ENCODE peak calls at places on chromosomes 7 and 10, in seven cellular contexts. J is Panc1, Q is GM23338, W is sigmoid colon, U is K562, K is transverse colon, P is stomach. M is an unnamed sample.

GRCh38 chr7:150370612-150371071 is 2.0 kb downstream of the REPIN1 start:
- DNase-seq in J (no peak), Q (no peak), W (no peak), U (no peak), K (no peak), P (no peak), M (no peak)

GRCh38 chr7:102255501-102255900 is 31.2 kb upstream of the SH2B2 start:
- DNase-seq in J (no peak), Q (no peak), W (no peak), U (no peak), K (no peak), P (no peak), M (no peak)

GRCh38 chr10:63603709-63604445 is 82.7 kb downstream of the REEP3 start:
- DNase-seq in J (no peak), Q (no peak), W (no peak), U (no peak), K (no peak), P (no peak), M (no peak)

GRCh38 chr10:11197266-11197712 is 179.6 kb downstream of the CELF2 start:
- DNase-seq in J (no peak), Q (peak; percentile 71), W (no peak), U (peak; percentile 31), K (peak; percentile 53), P (no peak), M (peak; percentile 28)

GRCh38 chr7:5216931-5217330 is 26.9 kb downstream of the WIPI2 start:
- DNase-seq in J (no peak), Q (no peak), W (peak; percentile 18), U (no peak), K (no peak), P (no peak), M (no peak)

GRCh38 chr7:68306692-68307107 is 1291.6 kb upstream of the AUTS2 start:
- DNase-seq in J (no peak), Q (no peak), W (no peak), U (no peak), K (no peak), P (no peak), M (no peak)

GRCh38 chr7:84535584-84536255 is 341.1 kb upstream of the SEMA3A start:
- DNase-seq in J (no peak), Q (no peak), W (no peak), U (no peak), K (no peak), P (no peak), M (no peak)

GRCh38 chr7:12619461-12620069 is 49.0 kb downstream of the SCIN start:
- DNase-seq in J (no peak), Q (peak; percentile 60), W (no peak), U (no peak), K (no peak), P (no peak), M (no peak)

GRCh38 chr7:29988391-29989256 is 977 bp downstream of the SCRN1 start:
- DNase-seq in J (peak; percentile 76), Q (peak; percentile 69), W (peak; percentile 78), U (no peak), K (peak; percentile 46), P (peak; percentile 50), M (no peak)

GRCh38 chr7:158127241-158127640 is 460.4 kb downstream of the PTPRN2 start:
- DNase-seq in J (no peak), Q (no peak), W (peak; percentile 42), U (no peak), K (no peak), P (no peak), M (no peak)

GRCh38 chr7:44052771-44053365 is 8.4 kb downstream of the DBNL start:
- DNase-seq in J (no peak), Q (no peak), W (no peak), U (no peak), K (peak; percentile 3), P (peak; percentile 14), M (no peak)

GRCh38 chr10:79328737-79329504 is 18.3 kb upstream of the PPIF start:
- DNase-seq in J (no peak), Q (no peak), W (peak; percentile 61), U (no peak), K (peak; percentile 47), P (no peak), M (no peak)

GRCh38 chr10:13121500-13121854 is 21.5 kb downstream of the OPTN start:
- DNase-seq in J (no peak), Q (no peak), W (no peak), U (no peak), K (no peak), P (no peak), M (no peak)

GRCh38 chr10:673492-673891 is 16.0 kb downstream of the DIP2C start:
- DNase-seq in J (no peak), Q (no peak), W (no peak), U (no peak), K (peak; percentile 2), P (no peak), M (no peak)

GRCh38 chr7:110962374-110962773 is 128.6 kb upstream of the LRRN3 start:
- DNase-seq in J (no peak), Q (no peak), W (no peak), U (no peak), K (no peak), P (no peak), M (no peak)

GRCh38 chr10:107806006-107806405 is 641.5 kb upstream of the SORCS1 start:
- DNase-seq in J (no peak), Q (peak; percentile 5), W (no peak), U (no peak), K (no peak), P (no peak), M (no peak)

GRCh38 chr7:18960735-18961134 is 156.7 kb downstream of the TWIST1 start:
- DNase-seq in J (no peak), Q (no peak), W (no peak), U (no peak), K (no peak), P (no peak), M (no peak)

GRCh38 chr7:120939345-120939744 is 11.2 kb upstream of the ING3 start:
- DNase-seq in J (no peak), Q (no peak), W (no peak), U (no peak), K (no peak), P (no peak), M (no peak)

GRCh38 chr7:4861673-4862072 is at the start of gene PAPOLB:
- DNase-seq in J (no peak), Q (peak; percentile 64), W (no peak), U (no peak), K (no peak), P (no peak), M (no peak)

GRCh38 chr10:117409549-117410283 is 34.5 kb upstream of the PDZD8 start:
- DNase-seq in J (no peak), Q (no peak), W (no peak), U (no peak), K (no peak), P (no peak), M (no peak)

GRCh38 chr10:127886371-127887051 is 6.2 kb downstream of the CLRN3 start:
- DNase-seq in J (no peak), Q (no peak), W (no peak), U (no peak), K (peak; percentile 63), P (no peak), M (no peak)

GRCh38 chr10:133210398-133211140 is 19.4 kb upstream of the UTF1 start:
- DNase-seq in J (no peak), Q (no peak), W (no peak), U (no peak), K (no peak), P (no peak), M (no peak)

GRCh38 chr10:133211959-133212852 is 17.8 kb upstream of the UTF1 start:
- DNase-seq in J (no peak), Q (no peak), W (no peak), U (no peak), K (no peak), P (no peak), M (no peak)

GRCh38 chr10:133212853-133213494 is 17.0 kb upstream of the UTF1 start:
- DNase-seq in J (no peak), Q (no peak), W (no peak), U (no peak), K (no peak), P (no peak), M (no peak)

GRCh38 chr10:133209641-133210040 is 20.4 kb upstream of the UTF1 start:
- DNase-seq in J (no peak), Q (no peak), W (no peak), U (no peak), K (no peak), P (no peak), M (no peak)

GRCh38 chr10:133211141-133211830 is 18.7 kb upstream of the UTF1 start:
- DNase-seq in J (no peak), Q (no peak), W (no peak), U (no peak), K (no peak), P (no peak), M (no peak)
- H3K27ac ChIP-seq in J (no peak overlapping the region), Q (no peak overlapping the region), W (no peak overlapping the region), U (no peak overlapping the region), K (no peak overlapping the region), P (no peak overlapping the region), M (no peak overlapping the region)

GRCh38 chr10:34959786-34960185 is 130.4 kb downstream of the CUL2 start:
- DNase-seq in J (no peak), Q (no peak), W (no peak), U (no peak), K (no peak), P (no peak), M (no peak)
- TF ChIP-seq POLR2AphosphoS5 in J (no peak), Q (no peak), W (no peak), U (no peak), K (no peak), P (no peak), M (no peak)

DNA sequence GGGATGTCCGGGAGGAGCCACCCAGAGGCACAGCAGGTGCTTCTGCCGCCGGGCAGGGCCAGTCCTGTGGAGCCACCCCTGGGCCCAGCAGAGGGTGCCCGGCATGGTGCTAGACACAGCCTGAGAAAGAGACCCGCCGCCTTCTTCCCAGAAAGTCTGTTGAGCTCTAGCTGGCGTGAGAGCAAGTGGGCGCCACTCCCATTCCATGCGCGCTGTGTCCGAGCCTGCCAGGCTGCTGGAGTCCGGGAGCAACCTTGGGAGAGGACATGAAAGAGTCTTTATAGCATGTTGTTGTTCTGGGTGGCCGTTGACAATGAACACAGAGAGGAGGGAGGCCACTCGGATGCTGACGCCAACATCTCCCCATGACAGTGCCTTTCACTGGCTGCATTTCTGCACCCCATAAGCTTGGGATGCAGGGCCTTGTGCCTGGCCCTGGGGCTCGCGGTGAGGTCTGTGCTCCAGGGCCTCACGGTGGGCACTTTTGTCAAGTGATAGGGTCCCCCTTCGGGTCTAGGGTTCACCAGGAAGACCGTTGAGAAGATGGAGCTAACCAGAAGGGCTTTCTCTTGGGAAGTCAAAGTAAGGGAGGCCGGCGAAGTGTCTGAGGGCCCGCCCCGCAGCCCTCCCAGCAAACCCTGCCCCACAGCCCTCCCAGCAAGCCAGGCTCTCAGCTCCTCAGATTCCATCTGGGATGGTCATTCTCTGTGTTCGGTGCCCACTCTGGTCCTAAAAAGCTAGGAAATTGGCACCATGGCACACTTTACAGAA is 47.3 kb downstream of the NKX6-2 start:
- DNase-seq in J (no peak), Q (no peak), W (no peak), U (no peak), K (no peak), P (no peak), M (no peak)
- H3K27ac ChIP-seq in J (no peak overlapping the region), Q (no peak overlapping the region), W (no peak overlapping the region), U (no peak overlapping the region), K (no peak overlapping the region), P (no peak overlapping the region), M (no peak overlapping the region)

DNA sequence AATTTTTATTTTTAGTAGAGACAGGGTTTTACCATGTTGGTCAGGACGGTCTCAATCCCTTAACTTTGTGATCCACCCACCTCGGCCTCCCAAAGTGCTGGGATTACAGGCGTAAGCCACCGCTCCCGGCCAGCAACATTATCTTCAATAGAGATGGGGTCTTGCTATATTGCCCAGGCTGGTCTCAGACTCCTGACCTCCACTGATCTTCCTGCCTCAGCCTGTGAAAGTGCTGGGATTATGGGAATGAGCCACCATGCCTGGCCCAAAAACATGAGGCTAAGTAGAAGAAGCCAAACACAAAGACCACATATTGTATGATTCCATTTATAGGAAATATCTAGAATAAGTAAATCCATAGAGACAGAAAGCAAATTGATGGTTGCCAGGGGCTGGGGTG is 19.1 kb upstream of the CYTH3 start:
- DNase-seq in J (no peak), Q (no peak), W (no peak), U (no peak), K (no peak), P (no peak), M (no peak)
- TF ChIP-seq POLR2AphosphoS5 in J (no peak), Q (no peak), W (no peak), U (no peak), K (no peak), P (no peak), M (no peak)